ENCODE peak calls at places on chromosome 2, in ten cellular contexts. One of them, this sample, is unnamed.

GRCh38 chr2:17719562-17720371 is 33.8 kb downstream of the SMC6 start:
- DNase-seq in GM04503: no peak
- DNase-seq in HuH-7.5: peak
- DNase-seq in MV-4-11: no peak
- DNase-seq in IMR-90: peak
- DNase-seq in NCI-H1092 treated with DMSO at 0.1 percent for 48 hours: no peak
- DNase-seq in RKO: peak
- DNase-seq in choroid plexus epithelial cell: peak
- DNase-seq in cortex of kidney: no peak
- DNase-seq in HFFc6: peak
- DNase-seq in this sample: peak

GRCh38 chr2:151999058-151999457 is 99.8 kb downstream of the CACNB4 start:
- DNase-seq in HFFc6: peak
- DNase-seq in RKO: peak
- DNase-seq in HuH-7.5: peak
- DNase-seq in choroid plexus epithelial cell: peak
- DNase-seq in cortex of kidney: no peak
- DNase-seq in GM04503: no peak
- DNase-seq in MV-4-11: peak
- DNase-seq in IMR-90: peak
- DNase-seq in NCI-H1092 treated with DMSO at 0.1 percent for 48 hours: peak
- DNase-seq in this sample: peak

GRCh38 chr2:241701155-241701404 is 759 bp upstream of the ING5 start:
- DNase-seq in choroid plexus epithelial cell: peak
- DNase-seq in HuH-7.5: no peak
- DNase-seq in HFFc6: peak
- DNase-seq in IMR-90: peak
- DNase-seq in GM04503: no peak
- DNase-seq in NCI-H1092 treated with DMSO at 0.1 percent for 48 hours: no peak
- DNase-seq in MV-4-11: peak
- DNase-seq in cortex of kidney: no peak
- DNase-seq in RKO: peak
- DNase-seq in this sample: no peak

GRCh38 chr2:67037655-67038054 is 359.5 kb upstream of the ETAA1 start:
- DNase-seq in HuH-7.5: peak
- DNase-seq in choroid plexus epithelial cell: no peak
- DNase-seq in GM04503: no peak
- DNase-seq in NCI-H1092 treated with DMSO at 0.1 percent for 48 hours: peak
- DNase-seq in MV-4-11: no peak
- DNase-seq in IMR-90: no peak
- DNase-seq in HFFc6: no peak
- DNase-seq in RKO: no peak
- DNase-seq in cortex of kidney: no peak
- DNase-seq in this sample: no peak

GRCh38 chr2:33505966-33506365 is 29.5 kb downstream of the RASGRP3 start:
- DNase-seq in RKO: no peak
- DNase-seq in MV-4-11: no peak
- DNase-seq in HuH-7.5: no peak
- DNase-seq in IMR-90: no peak
- DNase-seq in cortex of kidney: no peak
- DNase-seq in choroid plexus epithelial cell: no peak
- DNase-seq in GM04503: no peak
- DNase-seq in NCI-H1092 treated with DMSO at 0.1 percent for 48 hours: no peak
- DNase-seq in HFFc6: no peak
- DNase-seq in this sample: no peak

GRCh38 chr2:290090-290722 is 2.3 kb upstream of the ALKAL2 start:
- DNase-seq in choroid plexus epithelial cell: peak
- DNase-seq in HFFc6: peak
- DNase-seq in cortex of kidney: no peak
- DNase-seq in NCI-H1092 treated with DMSO at 0.1 percent for 48 hours: peak
- DNase-seq in IMR-90: peak
- DNase-seq in GM04503: no peak
- DNase-seq in MV-4-11: peak
- DNase-seq in HuH-7.5: peak
- DNase-seq in RKO: no peak
- DNase-seq in this sample: peak

GRCh38 chr2:158740591-158740990 is 54.5 kb upstream of the DAPL1 start:
- DNase-seq in choroid plexus epithelial cell: peak
- DNase-seq in GM04503: no peak
- DNase-seq in NCI-H1092 treated with DMSO at 0.1 percent for 48 hours: no peak
- DNase-seq in MV-4-11: no peak
- DNase-seq in RKO: no peak
- DNase-seq in IMR-90: peak
- DNase-seq in HuH-7.5: no peak
- DNase-seq in cortex of kidney: no peak
- DNase-seq in HFFc6: peak
- DNase-seq in this sample: no peak

GRCh38 chr2:9778012-9778411 is 65.3 kb upstream of the TAF1B start:
- DNase-seq in RKO: no peak
- DNase-seq in GM04503: no peak
- DNase-seq in HuH-7.5: peak
- DNase-seq in MV-4-11: peak
- DNase-seq in IMR-90: no peak
- DNase-seq in choroid plexus epithelial cell: no peak
- DNase-seq in HFFc6: no peak
- DNase-seq in cortex of kidney: no peak
- DNase-seq in NCI-H1092 treated with DMSO at 0.1 percent for 48 hours: no peak
- DNase-seq in this sample: no peak

GRCh38 chr2:232492963-232493700 is 5.5 kb upstream of the ECEL1 start:
- DNase-seq in choroid plexus epithelial cell: no peak
- DNase-seq in RKO: no peak
- DNase-seq in MV-4-11: no peak
- DNase-seq in cortex of kidney: no peak
- DNase-seq in HuH-7.5: no peak
- DNase-seq in IMR-90: no peak
- DNase-seq in GM04503: no peak
- DNase-seq in HFFc6: no peak
- DNase-seq in NCI-H1092 treated with DMSO at 0.1 percent for 48 hours: no peak
- DNase-seq in this sample: no peak

GRCh38 chr2:159613515-159614336 is 2.6 kb downstream of the BAZ2B start:
- DNase-seq in cortex of kidney: no peak
- DNase-seq in choroid plexus epithelial cell: peak
- DNase-seq in RKO: peak
- DNase-seq in HFFc6: peak
- DNase-seq in MV-4-11: peak
- DNase-seq in NCI-H1092 treated with DMSO at 0.1 percent for 48 hours: peak
- DNase-seq in IMR-90: peak
- DNase-seq in GM04503: no peak
- DNase-seq in HuH-7.5: no peak
- DNase-seq in this sample: no peak

GRCh38 chr2:159186462-159186861 is 100.0 kb downstream of the WDSUB1 start:
- DNase-seq in choroid plexus epithelial cell: no peak
- DNase-seq in NCI-H1092 treated with DMSO at 0.1 percent for 48 hours: no peak
- DNase-seq in cortex of kidney: no peak
- DNase-seq in HFFc6: no peak
- DNase-seq in GM04503: no peak
- DNase-seq in MV-4-11: no peak
- DNase-seq in IMR-90: no peak
- DNase-seq in RKO: no peak
- DNase-seq in HuH-7.5: no peak
- DNase-seq in this sample: no peak

GRCh38 chr2:1607236-1607920 is 136.9 kb downstream of the PXDN start:
- DNase-seq in GM04503: no peak
- DNase-seq in choroid plexus epithelial cell: no peak
- DNase-seq in HFFc6: no peak
- DNase-seq in MV-4-11: no peak
- DNase-seq in RKO: no peak
- DNase-seq in cortex of kidney: no peak
- DNase-seq in HuH-7.5: no peak
- DNase-seq in NCI-H1092 treated with DMSO at 0.1 percent for 48 hours: no peak
- DNase-seq in IMR-90: no peak
- DNase-seq in this sample: no peak

GRCh38 chr2:198127627-198128026 is 323.2 kb downstream of the PLCL1 start:
- DNase-seq in MV-4-11: peak
- DNase-seq in NCI-H1092 treated with DMSO at 0.1 percent for 48 hours: peak
- DNase-seq in GM04503: no peak
- DNase-seq in HFFc6: peak
- DNase-seq in cortex of kidney: no peak
- DNase-seq in IMR-90: peak
- DNase-seq in RKO: peak
- DNase-seq in choroid plexus epithelial cell: peak
- DNase-seq in HuH-7.5: peak
- DNase-seq in this sample: no peak

GRCh38 chr2:73088211-73088610 is 16.7 kb upstream of the SFXN5 start:
- DNase-seq in RKO: no peak
- DNase-seq in GM04503: no peak
- DNase-seq in IMR-90: no peak
- DNase-seq in cortex of kidney: no peak
- DNase-seq in MV-4-11: no peak
- DNase-seq in NCI-H1092 treated with DMSO at 0.1 percent for 48 hours: no peak
- DNase-seq in HuH-7.5: no peak
- DNase-seq in choroid plexus epithelial cell: no peak
- DNase-seq in HFFc6: no peak
- DNase-seq in this sample: no peak

GRCh38 chr2:190783513-190784263 is 96.9 kb upstream of the GLS start:
- DNase-seq in cortex of kidney: no peak
- DNase-seq in choroid plexus epithelial cell: no peak
- DNase-seq in NCI-H1092 treated with DMSO at 0.1 percent for 48 hours: no peak
- DNase-seq in HFFc6: no peak
- DNase-seq in MV-4-11: no peak
- DNase-seq in GM04503: no peak
- DNase-seq in RKO: no peak
- DNase-seq in HuH-7.5: no peak
- DNase-seq in IMR-90: no peak
- DNase-seq in this sample: no peak

GRCh38 chr2:107717666-107718065 is 109.0 kb upstream of the RGPD4 start:
- DNase-seq in IMR-90: no peak
- DNase-seq in cortex of kidney: no peak
- DNase-seq in HuH-7.5: no peak
- DNase-seq in choroid plexus epithelial cell: no peak
- DNase-seq in MV-4-11: no peak
- DNase-seq in HFFc6: no peak
- DNase-seq in NCI-H1092 treated with DMSO at 0.1 percent for 48 hours: no peak
- DNase-seq in RKO: no peak
- DNase-seq in GM04503: no peak
- DNase-seq in this sample: no peak

GRCh38 chr2:32262105-32262504 is 2.6 kb downstream of the NLRC4 start:
- DNase-seq in NCI-H1092 treated with DMSO at 0.1 percent for 48 hours: no peak
- DNase-seq in RKO: no peak
- DNase-seq in HuH-7.5: no peak
- DNase-seq in MV-4-11: peak
- DNase-seq in HFFc6: no peak
- DNase-seq in choroid plexus epithelial cell: no peak
- DNase-seq in GM04503: no peak
- DNase-seq in cortex of kidney: no peak
- DNase-seq in IMR-90: no peak
- DNase-seq in this sample: peak

GRCh38 chr2:240426797-240427721 is 8.4 kb upstream of the GPC1 start:
- DNase-seq in GM04503: no peak
- DNase-seq in IMR-90: peak
- DNase-seq in HFFc6: no peak
- DNase-seq in choroid plexus epithelial cell: peak
- DNase-seq in RKO: no peak
- DNase-seq in cortex of kidney: no peak
- DNase-seq in NCI-H1092 treated with DMSO at 0.1 percent for 48 hours: no peak
- DNase-seq in MV-4-11: no peak
- DNase-seq in HuH-7.5: no peak
- DNase-seq in this sample: no peak

GRCh38 chr2:169928463-169928864 is 101.2 kb downstream of the UBR3 start:
- DNase-seq in choroid plexus epithelial cell: peak
- DNase-seq in RKO: peak
- DNase-seq in GM04503: peak
- DNase-seq in IMR-90: peak
- DNase-seq in NCI-H1092 treated with DMSO at 0.1 percent for 48 hours: peak
- DNase-seq in cortex of kidney: no peak
- DNase-seq in HFFc6: peak
- DNase-seq in MV-4-11: peak
- DNase-seq in HuH-7.5: no peak
- DNase-seq in this sample: no peak

GRCh38 chr2:164514491-164514890 is 106.8 kb downstream of the GRB14 start:
- DNase-seq in NCI-H1092 treated with DMSO at 0.1 percent for 48 hours: no peak
- DNase-seq in cortex of kidney: no peak
- DNase-seq in GM04503: no peak
- DNase-seq in choroid plexus epithelial cell: peak
- DNase-seq in MV-4-11: no peak
- DNase-seq in RKO: no peak
- DNase-seq in IMR-90: no peak
- DNase-seq in HFFc6: no peak
- DNase-seq in HuH-7.5: peak
- DNase-seq in this sample: no peak

GRCh38 chr2:232389327-232389726 is 10.8 kb downstream of the ALPP start:
- DNase-seq in HFFc6: no peak
- DNase-seq in IMR-90: peak
- DNase-seq in choroid plexus epithelial cell: peak
- DNase-seq in RKO: no peak
- DNase-seq in MV-4-11: no peak
- DNase-seq in cortex of kidney: no peak
- DNase-seq in NCI-H1092 treated with DMSO at 0.1 percent for 48 hours: no peak
- DNase-seq in HuH-7.5: no peak
- DNase-seq in GM04503: no peak
- DNase-seq in this sample: no peak

GRCh38 chr2:29119211-29119610 is 4.0 kb downstream of the CLIP4 start:
- DNase-seq in GM04503: no peak
- DNase-seq in NCI-H1092 treated with DMSO at 0.1 percent for 48 hours: no peak
- DNase-seq in cortex of kidney: no peak
- DNase-seq in HFFc6: no peak
- DNase-seq in RKO: no peak
- DNase-seq in MV-4-11: no peak
- DNase-seq in HuH-7.5: no peak
- DNase-seq in IMR-90: no peak
- DNase-seq in choroid plexus epithelial cell: no peak
- DNase-seq in this sample: no peak